ENCODE peak calls at places on chromosomes 3 and 15, in ten cellular contexts. One of them, this sample, is unnamed.

GRCh38 chr3:5339967-5340535 is 152.5 kb downstream of the EDEM1 start:
- DNase-seq in fibroblast of pulmonary artery: no peak
- DNase-seq in GM23338: no peak
- DNase-seq in uterus: no peak
- DNase-seq in fibroblast of lung: no peak
- DNase-seq in thoracic aorta: no peak
- DNase-seq in LNCaP clone FGC: no peak
- DNase-seq in A549: no peak
- DNase-seq in adrenal gland: no peak
- DNase-seq in GM06990: no peak
- DNase-seq in this sample: no peak

GRCh38 chr3:38137615-38138346 is 680 bp upstream of the MYD88 start:
- DNase-seq in adrenal gland: no peak
- DNase-seq in LNCaP clone FGC: no peak
- DNase-seq in uterus: no peak
- DNase-seq in A549: no peak
- DNase-seq in thoracic aorta: no peak
- DNase-seq in fibroblast of pulmonary artery: no peak
- DNase-seq in fibroblast of lung: peak; percentile 5
- DNase-seq in GM06990: no peak
- DNase-seq in GM23338: peak; percentile 62
- DNase-seq in this sample: no peak

GRCh38 chr15:82538961-82539689 is 1.1 kb downstream of the RPS17 start:
- DNase-seq in fibroblast of pulmonary artery: peak; percentile 24
- DNase-seq in A549: no peak
- DNase-seq in LNCaP clone FGC: no peak
- DNase-seq in GM23338: peak; percentile 34
- DNase-seq in adrenal gland: no peak
- DNase-seq in uterus: no peak
- DNase-seq in fibroblast of lung: peak; percentile 20
- DNase-seq in thoracic aorta: no peak
- DNase-seq in GM06990: no peak
- DNase-seq in this sample: no peak

GRCh38 chr3:9916346-9916733 is 558 bp upstream of the IL17RC start:
- DNase-seq in uterus: no peak
- DNase-seq in LNCaP clone FGC: no peak
- DNase-seq in fibroblast of pulmonary artery: peak; percentile 42
- DNase-seq in A549: no peak
- DNase-seq in fibroblast of lung: peak; percentile 26
- DNase-seq in thoracic aorta: no peak
- DNase-seq in GM23338: peak; percentile 24
- DNase-seq in GM06990: no peak
- DNase-seq in adrenal gland: no peak
- DNase-seq in this sample: no peak

GRCh38 chr15:46768287-46768686 is 949.0 kb upstream of the SEMA6D start:
- DNase-seq in fibroblast of lung: no peak
- DNase-seq in uterus: no peak
- DNase-seq in fibroblast of pulmonary artery: no peak
- DNase-seq in adrenal gland: no peak
- DNase-seq in thoracic aorta: no peak
- DNase-seq in GM23338: peak; percentile 61
- DNase-seq in GM06990: no peak
- DNase-seq in LNCaP clone FGC: no peak
- DNase-seq in A549: no peak
- DNase-seq in this sample: no peak

GRCh38 chr3:194761384-194761783 is 75.7 kb downstream of the FAM43A start:
- DNase-seq in uterus: peak; percentile 53
- DNase-seq in GM06990: no peak
- DNase-seq in LNCaP clone FGC: no peak
- DNase-seq in GM23338: no peak
- DNase-seq in A549: no peak
- DNase-seq in adrenal gland: no peak
- DNase-seq in fibroblast of pulmonary artery: no peak
- DNase-seq in thoracic aorta: no peak
- DNase-seq in fibroblast of lung: no peak
- DNase-seq in this sample: no peak

GRCh38 chr15:40754574-40754882 is 526 bp downstream of the RMDN3 start:
- DNase-seq in LNCaP clone FGC: no peak
- DNase-seq in uterus: no peak
- DNase-seq in GM23338: peak; percentile 62
- DNase-seq in GM06990: no peak
- DNase-seq in fibroblast of lung: no peak
- DNase-seq in A549: no peak
- DNase-seq in fibroblast of pulmonary artery: no peak
- DNase-seq in thoracic aorta: no peak
- DNase-seq in adrenal gland: peak; percentile 42
- DNase-seq in this sample: peak; percentile 6

GRCh38 chr15:68479406-68479805 is 47.4 kb upstream of the ITGA11 start:
- DNase-seq in GM23338: no peak
- DNase-seq in LNCaP clone FGC: no peak
- DNase-seq in fibroblast of pulmonary artery: peak; percentile 79
- DNase-seq in GM06990: no peak
- DNase-seq in A549: no peak
- DNase-seq in adrenal gland: no peak
- DNase-seq in uterus: peak; percentile 89
- DNase-seq in fibroblast of lung: peak; percentile 97
- DNase-seq in thoracic aorta: no peak
- DNase-seq in this sample: no peak

GRCh38 chr3:186967686-186968085 is 37.4 kb downstream of the ST6GAL1 start:
- DNase-seq in GM06990: no peak
- DNase-seq in fibroblast of pulmonary artery: no peak
- DNase-seq in A549: no peak
- DNase-seq in adrenal gland: no peak
- DNase-seq in LNCaP clone FGC: no peak
- DNase-seq in uterus: no peak
- DNase-seq in thoracic aorta: no peak
- DNase-seq in GM23338: no peak
- DNase-seq in fibroblast of lung: peak; percentile 48
- DNase-seq in this sample: no peak

GRCh38 chr3:72082776-72083477 is 298.0 kb upstream of the PROK2 start:
- DNase-seq in fibroblast of lung: no peak
- DNase-seq in GM06990: no peak
- DNase-seq in A549: no peak
- DNase-seq in LNCaP clone FGC: no peak
- DNase-seq in adrenal gland: no peak
- DNase-seq in GM23338: no peak
- DNase-seq in uterus: no peak
- DNase-seq in thoracic aorta: no peak
- DNase-seq in fibroblast of pulmonary artery: no peak
- DNase-seq in this sample: no peak

GRCh38 chr3:134056464-134056891 is 26.8 kb upstream of the SLCO2A1 start:
- DNase-seq in GM06990: no peak
- DNase-seq in adrenal gland: no peak
- DNase-seq in A549: no peak
- DNase-seq in thoracic aorta: no peak
- DNase-seq in fibroblast of pulmonary artery: peak; percentile 65
- DNase-seq in GM23338: no peak
- DNase-seq in fibroblast of lung: peak; percentile 20
- DNase-seq in uterus: no peak
- DNase-seq in LNCaP clone FGC: no peak
- DNase-seq in this sample: no peak

GRCh38 chr15:63236272-63236671 is 41.1 kb upstream of the APH1B start:
- DNase-seq in GM23338: no peak
- DNase-seq in adrenal gland: no peak
- DNase-seq in GM06990: no peak
- DNase-seq in uterus: no peak
- DNase-seq in fibroblast of lung: peak; percentile 89
- DNase-seq in thoracic aorta: no peak
- DNase-seq in LNCaP clone FGC: no peak
- DNase-seq in fibroblast of pulmonary artery: peak; percentile 68
- DNase-seq in A549: peak; percentile 41
- DNase-seq in this sample: peak; percentile 62

GRCh38 chr3:187264051-187264450 is 27.5 kb downstream of the MASP1 start:
- DNase-seq in uterus: no peak
- DNase-seq in GM23338: no peak
- DNase-seq in fibroblast of pulmonary artery: peak; percentile 69
- DNase-seq in fibroblast of lung: peak; percentile 86
- DNase-seq in A549: peak; percentile 38
- DNase-seq in thoracic aorta: no peak
- DNase-seq in adrenal gland: no peak
- DNase-seq in GM06990: no peak
- DNase-seq in LNCaP clone FGC: no peak
- DNase-seq in this sample: peak; percentile 66

GRCh38 chr3:132198601-132199000 is 118.6 kb upstream of the ACP3 start:
- DNase-seq in uterus: no peak
- DNase-seq in adrenal gland: no peak
- DNase-seq in LNCaP clone FGC: no peak
- DNase-seq in GM23338: no peak
- DNase-seq in fibroblast of pulmonary artery: no peak
- DNase-seq in A549: no peak
- DNase-seq in fibroblast of lung: no peak
- DNase-seq in thoracic aorta: no peak
- DNase-seq in GM06990: no peak
- DNase-seq in this sample: no peak
- TF ChIP-seq CTCF in uterus: no peak
- TF ChIP-seq CTCF in adrenal gland: no peak
- TF ChIP-seq CTCF in LNCaP clone FGC: no peak
- TF ChIP-seq CTCF in GM23338: no peak
- TF ChIP-seq CTCF in fibroblast of pulmonary artery: no peak
- TF ChIP-seq CTCF in A549: no peak
- TF ChIP-seq CTCF in fibroblast of lung: no peak
- TF ChIP-seq CTCF in thoracic aorta: no peak
- TF ChIP-seq CTCF in GM06990: no peak
- TF ChIP-seq CTCF in this sample: no peak

DNA sequence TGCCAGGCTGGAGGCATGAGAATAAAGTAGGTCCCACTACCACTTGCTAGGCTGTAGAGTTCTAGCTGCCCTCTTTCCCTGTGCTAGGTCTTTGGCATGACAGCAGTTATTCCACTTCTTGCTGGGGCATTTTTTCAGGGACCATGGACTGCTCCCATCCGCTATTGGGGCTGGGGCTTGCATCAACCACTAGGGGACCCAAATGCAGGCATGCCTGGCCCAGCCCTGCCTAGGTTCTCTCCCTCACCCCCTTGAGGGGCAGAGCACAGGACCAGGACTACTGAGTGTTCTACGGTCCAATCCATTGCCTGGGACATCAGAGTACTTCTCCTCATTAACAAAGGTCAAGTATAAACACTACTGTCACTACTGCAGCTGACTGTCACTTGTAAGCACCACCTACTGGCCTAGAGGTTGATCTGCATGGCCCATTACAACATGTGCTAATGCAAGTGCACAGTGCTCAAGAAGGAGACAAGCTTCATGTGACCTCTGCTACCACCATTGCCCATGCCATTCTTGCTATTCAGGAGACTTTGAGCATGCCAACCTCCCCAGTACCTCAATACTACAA is 270.5 kb downstream of the MBNL1 start:
- DNase-seq in GM06990: no peak
- DNase-seq in uterus: no peak
- DNase-seq in fibroblast of pulmonary artery: no peak
- DNase-seq in LNCaP clone FGC: no peak
- DNase-seq in thoracic aorta: no peak
- DNase-seq in A549: peak; percentile 36
- DNase-seq in adrenal gland: no peak
- DNase-seq in fibroblast of lung: no peak
- DNase-seq in GM23338: peak; percentile 36
- DNase-seq in this sample: no peak
- TF ChIP-seq CTCF in GM06990: peak; percentile 52
- TF ChIP-seq CTCF in uterus: no peak
- TF ChIP-seq CTCF in fibroblast of pulmonary artery: peak; percentile 1
- TF ChIP-seq CTCF in LNCaP clone FGC: peak; percentile 40
- TF ChIP-seq CTCF in thoracic aorta: no peak
- TF ChIP-seq CTCF in A549: no peak
- TF ChIP-seq CTCF in adrenal gland: no peak
- TF ChIP-seq CTCF in fibroblast of lung: no peak
- TF ChIP-seq CTCF in GM23338: peak; percentile 52
- TF ChIP-seq CTCF in this sample: no peak

GRCh38 chr3:169297214-169297613 is 366.3 kb downstream of the MECOM start:
- DNase-seq in thoracic aorta: no peak
- DNase-seq in fibroblast of lung: no peak
- DNase-seq in fibroblast of pulmonary artery: no peak
- DNase-seq in GM23338: no peak
- DNase-seq in uterus: no peak
- DNase-seq in LNCaP clone FGC: no peak
- DNase-seq in adrenal gland: no peak
- DNase-seq in A549: no peak
- DNase-seq in GM06990: no peak
- DNase-seq in this sample: no peak

GRCh38 chr3:169295126-169295525 is 368.4 kb downstream of the MECOM start:
- DNase-seq in A549: peak; percentile 11
- DNase-seq in GM06990: no peak
- DNase-seq in GM23338: peak; percentile 32
- DNase-seq in thoracic aorta: no peak
- DNase-seq in fibroblast of pulmonary artery: peak; percentile 69
- DNase-seq in uterus: no peak
- DNase-seq in LNCaP clone FGC: no peak
- DNase-seq in fibroblast of lung: peak; percentile 13
- DNase-seq in adrenal gland: no peak
- DNase-seq in this sample: peak; percentile 33

GRCh38 chr3:169299129-169299528 is 364.4 kb downstream of the MECOM start:
- DNase-seq in adrenal gland: no peak
- DNase-seq in GM23338: no peak
- DNase-seq in GM06990: no peak
- DNase-seq in LNCaP clone FGC: no peak
- DNase-seq in fibroblast of pulmonary artery: no peak
- DNase-seq in fibroblast of lung: no peak
- DNase-seq in A549: no peak
- DNase-seq in thoracic aorta: no peak
- DNase-seq in uterus: no peak
- DNase-seq in this sample: no peak

GRCh38 chr3:169298247-169298992 is 365.1 kb downstream of the MECOM start:
- DNase-seq in adrenal gland: no peak
- DNase-seq in GM23338: no peak
- DNase-seq in thoracic aorta: no peak
- DNase-seq in GM06990: no peak
- DNase-seq in fibroblast of pulmonary artery: no peak
- DNase-seq in fibroblast of lung: no peak
- DNase-seq in A549: no peak
- DNase-seq in uterus: no peak
- DNase-seq in LNCaP clone FGC: no peak
- DNase-seq in this sample: no peak

GRCh38 chr3:169295912-169296311 is 367.6 kb downstream of the MECOM start:
- DNase-seq in adrenal gland: no peak
- DNase-seq in thoracic aorta: no peak
- DNase-seq in A549: no peak
- DNase-seq in uterus: no peak
- DNase-seq in GM06990: peak; percentile 1
- DNase-seq in fibroblast of pulmonary artery: no peak
- DNase-seq in GM23338: no peak
- DNase-seq in fibroblast of lung: no peak
- DNase-seq in LNCaP clone FGC: no peak
- DNase-seq in this sample: no peak
- TF ChIP-seq CTCF in adrenal gland: no peak
- TF ChIP-seq CTCF in thoracic aorta: no peak
- TF ChIP-seq CTCF in A549: no peak
- TF ChIP-seq CTCF in uterus: no peak
- TF ChIP-seq CTCF in GM06990: no peak
- TF ChIP-seq CTCF in fibroblast of pulmonary artery: no peak
- TF ChIP-seq CTCF in GM23338: no peak
- TF ChIP-seq CTCF in fibroblast of lung: no peak
- TF ChIP-seq CTCF in LNCaP clone FGC: no peak
- TF ChIP-seq CTCF in this sample: no peak

GRCh38 chr15:88992912-88993376 is 79.8 kb upstream of the MFGE8 start:
- DNase-seq in uterus: no peak
- DNase-seq in fibroblast of lung: no peak
- DNase-seq in thoracic aorta: no peak
- DNase-seq in adrenal gland: no peak
- DNase-seq in A549: no peak
- DNase-seq in LNCaP clone FGC: no peak
- DNase-seq in GM06990: no peak
- DNase-seq in GM23338: peak; percentile 88
- DNase-seq in fibroblast of pulmonary artery: no peak
- DNase-seq in this sample: no peak
- TF ChIP-seq CTCF in uterus: no peak
- TF ChIP-seq CTCF in fibroblast of lung: no peak
- TF ChIP-seq CTCF in thoracic aorta: no peak
- TF ChIP-seq CTCF in adrenal gland: no peak
- TF ChIP-seq CTCF in A549: no peak
- TF ChIP-seq CTCF in LNCaP clone FGC: no peak
- TF ChIP-seq CTCF in GM06990: no peak
- TF ChIP-seq CTCF in GM23338: no peak
- TF ChIP-seq CTCF in fibroblast of pulmonary artery: no peak
- TF ChIP-seq CTCF in this sample: no peak